ENCODE peak calls at places on chromosome 21, in four cellular contexts. P is right lobe of liver, Q is neural progenitor cell, W is lung. Z is an unnamed sample.

GRCh38 chr21:34517491-34518245 is 5.7 kb upstream of the KCNE1 start:
- DNase-seq in P (no peak), Q (peak; percentile 35), W (no peak), Z (no peak)

GRCh38 chr21:29318354-29318753 is 19.6 kb downstream of the BACH1 start:
- DNase-seq in P (no peak), Q (no peak), W (no peak), Z (no peak)

GRCh38 chr21:41964171-41964570 is 10.4 kb upstream of the C2CD2 start:
- DNase-seq in P (no peak), Q (no peak), W (no peak), Z (no peak)

GRCh38 chr21:32705901-32706300 is 21.9 kb downstream of the SYNJ1 start:
- DNase-seq in P (no peak), Q (no peak), W (no peak), Z (no peak)

GRCh38 chr21:33374080-33374873 is 28.9 kb upstream of the IFNGR2 start:
- DNase-seq in P (no peak), Q (peak; percentile 35), W (peak; percentile 53), Z (peak; percentile 28)

GRCh38 chr21:41766883-41767605 is at the start of gene RIPK4:
- DNase-seq in P (peak; percentile 92), Q (peak; percentile 84), W (peak; percentile 79), Z (peak; percentile 28)

GRCh38 chr21:42195378-42196031 is 23.4 kb upstream of the ABCG1 start:
- DNase-seq in P (no peak), Q (no peak), W (peak; percentile 45), Z (no peak)

GRCh38 chr21:31879251-31879650 is 6.4 kb downstream of the HUNK start:
- DNase-seq in P (no peak), Q (no peak), W (no peak), Z (no peak)

GRCh38 chr21:35777081-35777480 is 283.2 kb downstream of the SETD4 start:
- DNase-seq in P (no peak), Q (no peak), W (no peak), Z (no peak)

GRCh38 chr21:31158789-31159581 is 120.7 kb upstream of the KRTAP19-8 start:
- DNase-seq in P (no peak), Q (no peak), W (no peak), Z (no peak)

GRCh38 chr21:42737969-42738590 is 84.7 kb downstream of the PDE9A start:
- DNase-seq in P (peak; percentile 97), Q (no peak), W (peak; percentile 43), Z (no peak)

GRCh38 chr21:41956926-41957729 is 3.3 kb upstream of the C2CD2 start:
- DNase-seq in P (no peak), Q (no peak), W (no peak), Z (no peak)

GRCh38 chr21:41931041-41931451 is 22.8 kb downstream of the C2CD2 start:
- DNase-seq in P (no peak), Q (no peak), W (no peak), Z (no peak)

GRCh38 chr21:26798856-26799751 is 46.1 kb downstream of the ADAMTS1 start:
- DNase-seq in P (no peak), Q (no peak), W (no peak), Z (no peak)

GRCh38 chr21:41250519-41250918 is 66.1 kb upstream of the FAM3B start:
- DNase-seq in P (peak; percentile 57), Q (no peak), W (no peak), Z (no peak)

GRCh38 chr21:10521091-10521598 is at the start of gene TPTE:
- DNase-seq in P (no peak), Q (no peak), W (no peak), Z (no peak)
- H3K9me3 ChIP-seq in P (no peaks in the 10 kb centered on the region), Q (peaks cover 59% of the 10 kb centered on the region), W (peaks cover 8% of the 10 kb centered on the region), Z (peaks cover 2% of the 10 kb centered on the region)

GRCh38 chr21:45557611-45558043 is 15.4 kb upstream of the SLC19A1 start:
- DNase-seq in P (no peak), Q (no peak), W (no peak), Z (no peak)

GRCh38 chr21:45556645-45557601 is 14.7 kb upstream of the SLC19A1 start:
- DNase-seq in P (peak; percentile 93), Q (no peak), W (no peak), Z (no peak)

GRCh38 chr21:45555251-45555556 is 13.0 kb upstream of the SLC19A1 start:
- DNase-seq in P (no peak), Q (no peak), W (no peak), Z (no peak)

GRCh38 chr21:45555557-45556301 is 13.5 kb upstream of the SLC19A1 start:
- DNase-seq in P (peak; percentile 90), Q (peak; percentile 92), W (peak; percentile 89), Z (no peak)

GRCh38 chr21:45556302-45556644 is 14.0 kb upstream of the SLC19A1 start:
- DNase-seq in P (no peak), Q (no peak), W (no peak), Z (no peak)
- H3K9me3 ChIP-seq in P (no peaks in the 10 kb centered on the region), Q (no peaks in the 10 kb centered on the region), W (no peaks in the 10 kb centered on the region), Z (no peaks in the 10 kb centered on the region)

GRCh38 chr21:8991088-8991907 is 1530.1 kb upstream of the TPTE start:
- DNase-seq in P (no peak), Q (no peak), W (no peak), Z (no peak)

GRCh38 chr21:8989883-8990325 is 1531.5 kb upstream of the TPTE start:
- DNase-seq in P (no peak), Q (no peak), W (no peak), Z (no peak)

GRCh38 chr21:8989261-8989882 is 1532.0 kb upstream of the TPTE start:
- DNase-seq in P (no peak), Q (no peak), W (no peak), Z (no peak)

GRCh38 chr21:8991968-8992621 is 1529.3 kb upstream of the TPTE start:
- DNase-seq in P (no peak), Q (no peak), W (no peak), Z (no peak)

DNA sequence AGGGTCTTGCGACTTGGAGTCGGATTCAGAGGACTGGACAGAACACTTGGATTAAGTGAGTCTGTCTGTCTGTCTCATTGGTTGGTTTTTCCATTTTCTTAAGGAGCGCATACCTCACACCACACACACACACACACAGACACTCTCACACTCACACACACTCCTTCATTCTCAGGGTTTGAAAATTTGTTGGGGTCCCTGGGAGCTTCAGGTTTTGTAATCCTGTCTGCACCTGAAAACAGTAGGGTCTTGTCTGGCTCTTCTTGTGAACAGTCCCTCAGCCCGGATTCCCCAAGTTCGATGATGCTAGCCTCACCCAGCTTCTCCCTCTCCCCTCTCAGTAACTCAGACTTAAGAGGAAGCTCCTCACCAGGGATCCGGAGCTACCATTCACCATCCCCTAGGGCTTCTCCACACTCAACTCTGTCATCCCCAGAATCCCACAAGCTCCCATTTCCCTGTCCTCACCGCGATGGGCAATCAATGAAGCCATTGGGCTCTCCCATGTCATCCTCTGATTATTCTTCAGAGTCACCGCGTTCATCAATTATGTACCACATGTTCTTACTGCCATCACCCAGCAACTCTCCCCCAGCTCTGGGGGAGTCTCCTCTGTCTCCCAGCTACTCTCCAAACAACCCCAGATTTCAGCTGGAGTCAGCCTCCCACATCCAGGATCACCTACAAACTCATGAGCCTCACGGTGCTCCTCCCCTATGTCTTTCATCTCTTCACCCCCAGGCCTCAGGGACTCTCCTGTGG is 1530.9 kb upstream of the TPTE start:
- DNase-seq in P (no peak), Q (no peak), W (no peak), Z (no peak)
- H3K9me3 ChIP-seq in P (no peaks in the 10 kb centered on the region), Q (peaks cover 33% of the 10 kb centered on the region), W (peaks cover 11% of the 10 kb centered on the region), Z (peaks cover 4% of the 10 kb centered on the region)

DNA sequence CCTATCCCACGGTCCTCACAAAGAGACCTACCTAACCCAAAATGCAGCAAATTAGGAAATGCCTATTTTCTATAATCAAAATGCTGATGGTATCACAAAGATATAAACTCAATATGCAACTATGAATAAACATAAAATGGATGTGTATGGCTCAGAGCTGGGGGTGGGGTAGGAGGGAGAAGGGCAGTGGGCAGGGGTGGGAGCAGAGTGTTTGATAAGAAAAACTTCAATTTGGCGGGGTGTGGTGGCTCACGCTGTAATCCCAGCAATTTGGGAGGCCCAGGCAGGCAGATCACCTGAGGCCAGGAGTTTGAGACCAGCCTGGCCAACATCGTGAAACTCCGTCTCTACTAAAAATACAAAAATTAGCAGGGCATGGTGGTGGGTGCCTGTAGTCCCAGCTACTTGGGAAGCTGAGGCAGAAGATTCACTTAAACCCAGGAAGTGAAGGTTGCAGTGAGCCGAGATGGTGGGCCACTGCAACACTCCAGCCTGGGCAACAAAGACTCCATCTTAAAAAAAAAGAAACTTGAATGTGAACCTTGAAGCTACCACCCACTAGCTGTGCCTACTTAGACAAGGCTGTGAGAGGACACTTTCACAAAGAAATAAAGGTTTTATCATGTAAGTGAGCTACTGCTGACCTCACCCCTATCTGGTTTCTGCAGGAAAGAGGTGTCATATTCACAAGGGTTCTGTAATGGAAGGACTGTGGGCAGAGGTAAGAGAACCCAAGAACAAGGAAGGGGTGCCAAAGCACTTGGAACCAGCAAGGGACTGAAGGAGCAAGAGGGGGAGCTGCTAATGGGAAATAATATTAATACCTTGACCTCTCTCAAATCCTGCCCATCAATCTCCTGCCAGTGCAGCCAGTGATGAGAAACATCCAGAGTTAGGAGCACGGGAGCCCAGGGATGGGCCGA is 53.0 kb downstream of the HLCS start:
- DNase-seq in P (no peak), Q (no peak), W (no peak), Z (no peak)
- H3K9me3 ChIP-seq in P (no peaks in the 10 kb centered on the region), Q (no peaks in the 10 kb centered on the region), W (peaks cover 1% of the 10 kb centered on the region), Z (no peaks in the 10 kb centered on the region)

DNA sequence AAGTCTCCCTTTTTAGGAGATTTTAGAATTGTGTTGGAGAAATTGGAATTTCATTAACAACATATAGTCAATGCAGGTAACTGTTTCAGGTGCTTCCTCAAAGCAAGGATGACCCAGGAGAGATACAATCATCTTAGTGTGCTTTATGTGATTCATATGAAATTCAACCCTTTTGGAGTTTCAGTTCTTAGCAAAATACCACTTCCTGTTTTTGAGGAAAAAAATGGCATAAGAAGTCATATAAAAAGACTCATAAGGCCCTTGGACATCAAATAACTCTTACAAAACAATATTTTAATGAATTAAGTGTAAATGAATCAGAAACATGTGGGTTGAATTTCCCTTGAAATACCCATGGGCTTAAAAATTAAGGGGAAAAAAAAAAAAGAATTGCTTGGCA is 926.6 kb downstream of the LTN1 start:
- DNase-seq in P (no peak), Q (no peak), W (no peak), Z (no peak)
- H3K9me3 ChIP-seq in P (no peaks in the 10 kb centered on the region), Q (no peaks in the 10 kb centered on the region), W (no peaks in the 10 kb centered on the region), Z (no peaks in the 10 kb centered on the region)

GRCh38 chr21:44524412-44525371 is 15.3 kb downstream of the KRTAP10-1 start:
- DNase-seq in P (no peak), Q (no peak), W (no peak), Z (no peak)
- H3K9me3 ChIP-seq in P (no peaks in the 10 kb centered on the region), Q (no peaks in the 10 kb centered on the region), W (no peaks in the 10 kb centered on the region), Z (no peaks in the 10 kb centered on the region)

GRCh38 chr21:38219049-38219628 is 37.7 kb upstream of the KCNJ15 start:
- DNase-seq in P (peak; percentile 81), Q (peak; percentile 71), W (peak; percentile 84), Z (peak; percentile 19)
- H3K9me3 ChIP-seq in P (no peaks in the 10 kb centered on the region), Q (no peaks in the 10 kb centered on the region), W (peaks cover 7% of the 10 kb centered on the region), Z (no peaks in the 10 kb centered on the region)

GRCh38 chr21:25459993-25460392 is 147.3 kb downstream of the MRPL39 start:
- DNase-seq in P (no peak), Q (no peak), W (no peak), Z (no peak)
- H3K9me3 ChIP-seq in P (no peaks in the 10 kb centered on the region), Q (no peaks in the 10 kb centered on the region), W (no peaks in the 10 kb centered on the region), Z (no peaks in the 10 kb centered on the region)

GRCh38 chr21:22728091-22728490 is 1729.9 kb downstream of the NCAM2 start:
- DNase-seq in P (no peak), Q (peak; percentile 4), W (no peak), Z (no peak)

GRCh38 chr21:22725436-22725835 is 1727.2 kb downstream of the NCAM2 start:
- DNase-seq in P (no peak), Q (no peak), W (no peak), Z (no peak)
- H3K9me3 ChIP-seq in P (no peaks in the 10 kb centered on the region), Q (peaks cover 17% of the 10 kb centered on the region), W (peaks cover 4% of the 10 kb centered on the region), Z (peaks cover 3% of the 10 kb centered on the region)

Z was measured in T-helper 17 cell.